ENCODE peak calls at places on chromosomes 7 and 10, in six cellular contexts. I, L, N, Z, K and J are unnamed samples.

GRCh38 chr7:45978010-45978681 is 57.1 kb upstream of the IGFBP3 start:
- DNase-seq in I (peak), L (no peak), N (peak), Z (no peak), K (peak), J (peak)

GRCh38 chr10:94608530-94608929 is 62.9 kb downstream of the HELLS start:
- DNase-seq in I (no peak), L (no peak), N (no peak), Z (no peak), K (no peak), J (no peak)

GRCh38 chr7:151570366-151570915 is 50.7 kb upstream of the RHEB start:
- DNase-seq in I (no peak), L (no peak), N (peak), Z (no peak), K (no peak), J (no peak)

GRCh38 chr10:6689036-6689435 is 109.0 kb upstream of the PRKCQ start:
- DNase-seq in I (no peak), L (no peak), N (no peak), Z (no peak), K (no peak), J (no peak)

GRCh38 chr10:102291221-102291905 is 46.0 kb downstream of the GBF1 start:
- DNase-seq in I (no peak), L (no peak), N (no peak), Z (no peak), K (no peak), J (no peak)

GRCh38 chr10:34758447-34758996 is 56.6 kb downstream of the PARD3 start:
- DNase-seq in I (no peak), L (no peak), N (peak), Z (no peak), K (no peak), J (peak)

GRCh38 chr10:103852856-103853255 is 2.5 kb downstream of the SH3PXD2A start:
- DNase-seq in I (no peak), L (no peak), N (no peak), Z (no peak), K (no peak), J (no peak)

GRCh38 chr7:30986738-30987137 is 23.0 kb downstream of the GHRHR start:
- DNase-seq in I (no peak), L (no peak), N (no peak), Z (peak), K (no peak), J (no peak)

GRCh38 chr7:78472519-78472918 is 673.9 kb downstream of the PHTF2 start:
- DNase-seq in I (no peak), L (no peak), N (no peak), Z (no peak), K (no peak), J (peak)

GRCh38 chr10:128189176-128189575 is 63.0 kb upstream of the MKI67 start:
- DNase-seq in I (no peak), L (no peak), N (no peak), Z (no peak), K (no peak), J (no peak)

GRCh38 chr7:64113981-64114380 is 68.7 kb downstream of the ZNF727 start:
- DNase-seq in I (no peak), L (no peak), N (no peak), Z (no peak), K (no peak), J (no peak)

GRCh38 chr7:98216941-98217622 is 5.8 kb downstream of the BHLHA15 start:
- DNase-seq in I (no peak), L (peak), N (no peak), Z (no peak), K (no peak), J (no peak)

GRCh38 chr7:51224811-51225581 is 91.6 kb downstream of the COBL start:
- DNase-seq in I (no peak), L (no peak), N (no peak), Z (no peak), K (peak), J (no peak)

GRCh38 chr7:73671857-73672445 is 4.3 kb downstream of the VPS37D start:
- DNase-seq in I (no peak), L (no peak), N (no peak), Z (no peak), K (no peak), J (no peak)

GRCh38 chr7:104972510-104972909 is 41.5 kb upstream of the KMT2E start:
- DNase-seq in I (no peak), L (no peak), N (peak), Z (no peak), K (no peak), J (no peak)

GRCh38 chr7:66741706-66742053 is 1.1 kb downstream of the RABGEF1 start:
- DNase-seq in I (no peak), L (peak), N (no peak), Z (no peak), K (no peak), J (no peak)

GRCh38 chr10:44803820-44804219 is 107.3 kb upstream of the TMEM72 start:
- DNase-seq in I (no peak), L (no peak), N (no peak), Z (no peak), K (no peak), J (no peak)

GRCh38 chr10:29646960-29647431 is 12.2 kb upstream of the SVIL start:
- DNase-seq in I (no peak), L (no peak), N (no peak), Z (no peak), K (no peak), J (no peak)

GRCh38 chr7:74657692-74658170 is at the start of gene GTF2I:
- DNase-seq in I (no peak), L (no peak), N (no peak), Z (no peak), K (peak), J (no peak)